ENCODE peak calls at places on chromosomes 6 and 20, in ten cellular contexts. V, C, T, R, M, D, I, S, Z and X are unnamed samples. For H3K9me3, the result is how much of the 10 kb centered on the place peaks cover.

GRCh38 chr6:2162089-2162465 is 83.3 kb downstream of the GMDS start:
- DNase-seq in D (no peak), Z (no peak), T (no peak), C (no peak), R (no peak), V (no peak), M (no peak), S (no peak), I (no peak), X (no peak)

GRCh38 chr6:139600313-139600712 is 225.9 kb upstream of the CITED2 start:
- DNase-seq in M (no peak), S (no peak), D (no peak), Z (no peak), C (no peak), T (no peak), I (no peak), V (no peak), R (no peak), X (no peak)

GRCh38 chr20:41185013-41185757 is 47.8 kb downstream of the PLCG1 start:
- DNase-seq in T (no peak), R (peak), C (no peak), Z (no peak), V (no peak), I (no peak), M (no peak), D (no peak), S (peak), X (no peak)

GRCh38 chr20:34558320-34559202 is at the start of gene MAP1LC3A:
- DNase-seq in R (peak), D (peak), V (peak), S (peak), C (peak), M (peak), I (peak), T (peak), Z (peak), X (peak)

GRCh38 chr20:47334022-47334551 is 22.4 kb downstream of the ZMYND8 start:
- DNase-seq in V (no peak), I (no peak), D (no peak), T (no peak), Z (no peak), M (peak), S (no peak), C (peak), R (no peak), X (no peak)

GRCh38 chr6:34046617-34047016 is 99.3 kb downstream of the GRM4 start:
- DNase-seq in M (no peak), R (no peak), V (no peak), I (no peak), T (no peak), Z (no peak), D (no peak), C (no peak), S (no peak), X (no peak)

GRCh38 chr20:49666906-49667305 is 46.8 kb downstream of the B4GALT5 start:
- DNase-seq in S (no peak), V (no peak), T (no peak), M (no peak), Z (no peak), C (no peak), D (no peak), R (no peak), I (no peak), X (no peak)

GRCh38 chr20:40814328-40814960 is 125.4 kb upstream of the MAFB start:
- DNase-seq in V (no peak), I (no peak), M (no peak), C (no peak), Z (no peak), R (no peak), D (peak), S (no peak), T (no peak), X (no peak)

GRCh38 chr6:137297887-137298286 is 78.7 kb upstream of the IFNGR1 start:
- DNase-seq in R (no peak), I (no peak), Z (no peak), V (no peak), T (no peak), S (no peak), C (peak), M (no peak), D (no peak), X (no peak)

GRCh38 chr6:14875678-14876063 is 370.2 kb upstream of the JARID2 start:
- DNase-seq in M (no peak), V (no peak), T (no peak), D (no peak), S (no peak), R (no peak), Z (no peak), I (no peak), C (no peak), X (no peak)

GRCh38 chr20:59743767-59744485 is 139.6 kb downstream of the PHACTR3 start:
- DNase-seq in C (no peak), M (peak), Z (no peak), I (no peak), D (peak), V (no peak), T (no peak), S (no peak), R (no peak), X (no peak)

GRCh38 chr20:59813126-59813947 is 120.1 kb downstream of the SYCP2 start:
- DNase-seq in R (no peak), C (no peak), D (no peak), V (no peak), Z (peak), M (no peak), S (peak), I (no peak), T (peak), X (peak)

GRCh38 chr20:12987261-12987660 is 21.5 kb upstream of the SPTLC3 start:
- DNase-seq in V (no peak), T (no peak), I (no peak), R (no peak), M (no peak), C (no peak), Z (no peak), D (no peak), S (no peak), X (no peak)

GRCh38 chr6:117449549-117450439 is 24.1 kb upstream of the ROS1 start:
- DNase-seq in I (no peak), T (no peak), S (peak), C (peak), M (peak), Z (peak), R (peak), V (peak), D (no peak), X (no peak)

GRCh38 chr6:153963352-153963751 is 75.7 kb upstream of the OPRM1 start:
- DNase-seq in I (no peak), Z (no peak), R (no peak), T (no peak), V (no peak), S (no peak), M (no peak), D (no peak), C (no peak), X (no peak)

GRCh38 chr20:46343358-46344357 is 35.4 kb upstream of the CDH22 start:
- DNase-seq in V (no peak), M (no peak), S (no peak), D (peak), Z (no peak), T (no peak), R (no peak), I (no peak), C (no peak), X (no peak)

GRCh38 chr6:156889469-156889868 is 112.3 kb downstream of the ARID1B start:
- DNase-seq in I (no peak), V (no peak), T (no peak), S (no peak), Z (no peak), M (no peak), D (no peak), C (no peak), R (no peak), X (no peak)

GRCh38 chr6:1665214-1665613 is 55.5 kb downstream of the FOXC1 start:
- DNase-seq in Z (no peak), M (no peak), D (no peak), T (no peak), R (no peak), C (no peak), I (no peak), S (no peak), V (no peak), X (no peak)

GRCh38 chr20:20404546-20405092 is 36.7 kb downstream of the INSM1 start:
- DNase-seq in S (no peak), I (no peak), V (no peak), C (no peak), M (no peak), D (no peak), T (no peak), R (no peak), Z (no peak), X (no peak)

GRCh38 chr6:110556317-110557115 is 80.1 kb upstream of the SLC22A16 start:
- DNase-seq in C (no peak), V (no peak), I (no peak), M (no peak), D (no peak), S (no peak), R (no peak), T (no peak), Z (no peak), X (no peak)
- H3K9me3 ChIP-seq in C (under half), V (under half), I (under half), M (under half), D (under half), S (under half), R (under half), T (under half), Z (under half), X (under half)

DNA sequence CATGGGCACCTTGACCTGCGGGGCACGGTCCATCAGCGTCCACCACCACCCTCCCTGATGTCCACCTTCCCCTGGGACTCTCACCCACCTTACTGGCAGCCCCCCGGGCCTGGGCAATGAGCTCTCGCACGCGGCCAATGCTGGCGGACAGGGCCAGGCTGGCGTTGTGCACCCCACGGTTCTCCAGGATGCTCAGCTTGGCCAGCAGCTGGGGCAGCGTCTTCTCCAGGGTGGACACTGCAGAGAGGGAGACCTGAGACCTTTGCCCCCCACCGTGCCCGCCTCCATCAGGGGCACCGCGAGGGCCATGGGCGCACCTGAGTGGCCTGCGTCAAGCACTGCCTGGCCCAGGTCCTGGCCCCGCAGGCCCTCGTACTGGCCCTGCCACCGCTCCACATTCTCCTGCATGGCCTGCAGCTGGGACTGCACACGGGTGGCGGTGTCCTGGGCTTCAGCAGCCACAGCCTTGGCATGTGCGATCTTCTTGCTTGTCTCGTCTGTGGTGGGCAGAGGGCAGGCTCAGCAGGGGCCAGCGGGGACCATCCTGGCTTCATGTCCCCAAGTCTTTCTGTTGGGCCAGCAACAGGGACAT is 12.0 kb downstream of the ADRM1 start:
- DNase-seq in V (no peak), T (no peak), C (no peak), R (no peak), Z (no peak), M (no peak), I (no peak), S (no peak), D (peak), X (no peak)
- H3K27ac ChIP-seq in V (no peak), T (no peak), C (no peak), R (no peak), Z (no peak), M (peak), I (no peak), S (no peak), D (no peak), X (no peak)

DNA sequence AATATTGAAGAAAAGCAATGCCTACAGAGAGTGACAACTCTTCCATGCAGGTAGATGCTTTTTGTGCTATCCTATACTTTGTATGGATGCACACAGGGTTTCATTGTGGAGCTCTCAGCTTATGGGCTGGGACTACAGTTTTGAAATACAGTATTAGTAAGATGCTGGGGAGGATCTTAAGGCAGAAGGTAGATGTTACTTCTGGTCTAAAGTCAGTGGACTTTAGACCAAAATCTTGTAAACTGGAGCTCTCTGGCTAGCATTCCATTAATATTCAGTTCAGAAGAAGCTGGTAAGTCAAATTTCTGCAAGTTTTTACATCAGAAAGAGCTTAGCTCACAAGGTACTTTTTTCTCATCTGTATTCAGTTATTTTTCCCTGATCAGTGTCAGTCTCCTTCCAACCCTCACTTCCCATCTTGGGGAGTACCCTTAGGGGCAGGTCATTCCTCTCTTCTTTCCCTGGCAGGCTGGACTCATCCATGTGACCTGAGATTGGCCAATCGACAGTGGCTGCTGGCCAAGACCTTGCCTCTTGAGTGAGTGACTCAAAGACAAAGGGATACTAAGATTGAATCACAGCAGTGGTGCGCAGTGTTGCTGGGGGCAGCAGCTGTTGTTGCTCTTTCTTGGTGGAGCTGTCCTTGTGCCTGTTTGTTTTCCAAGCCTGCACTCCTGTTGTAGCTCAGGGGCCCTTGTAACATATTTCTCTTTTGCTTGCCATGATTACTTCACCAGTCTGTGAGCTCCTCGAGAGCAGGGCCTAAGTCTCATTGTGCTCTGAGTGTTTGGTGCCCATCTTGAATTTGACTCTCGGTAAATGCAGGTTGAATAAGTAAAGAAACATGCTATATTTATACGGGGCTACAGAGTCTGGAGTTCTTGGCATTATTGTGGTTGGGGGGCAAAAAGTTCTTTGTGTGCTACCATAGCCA is 2.8 kb upstream of the PHF20 start:
- DNase-seq in I (peak), T (peak), R (peak), V (peak), D (no peak), C (peak), Z (peak), M (peak), S (peak), X (peak)
- TF ChIP-seq POLR2A in I (peak), T (no peak), R (peak), V (peak), D (peak), C (peak), Z (peak), M (peak), S (no peak), X (peak)

DNA sequence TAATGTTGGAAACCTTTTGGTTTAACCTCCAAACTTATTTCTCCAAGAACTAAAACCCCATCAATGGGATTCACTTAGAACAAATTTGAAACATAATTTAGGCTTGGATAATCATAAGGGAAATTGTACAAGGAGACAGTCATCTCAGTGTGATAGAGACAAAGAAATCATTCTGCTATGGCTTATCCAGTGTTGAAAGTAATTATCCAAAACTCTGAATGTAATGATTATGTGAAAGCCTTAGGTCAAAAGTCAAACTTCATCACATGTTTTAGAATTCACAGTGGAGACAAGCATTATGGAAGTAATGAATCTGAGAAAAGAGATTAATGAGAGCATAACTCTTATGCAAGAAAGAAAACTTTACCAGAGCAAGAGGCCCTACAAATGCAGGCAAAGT is 20.0 kb downstream of the MC3R start:
- DNase-seq in M (no peak), V (no peak), D (no peak), I (no peak), Z (no peak), S (no peak), R (no peak), C (no peak), T (no peak), X (no peak)
- H3K9me3 ChIP-seq in M (under half), V (under half), D (under half), I (under half), Z (under half), S (under half), R (under half), C (under half), T (under half), X (under half)